ENCODE peak calls at places on chromosomes 5 and 9, in seven cellular contexts. I is T-helper 2 cell; T is GM06990; Q is stimulated activated CD4-positive, alpha-beta T cell treated with anti-CD3 and anti-CD28 coated beads, Interleukin-1b, Interleukin-23, amount 100 ng/mL, for 1 hour; Z is heart left ventricle; W is lower leg skin; A is fibroblast of mammary gland. V is an unnamed sample.

GRCh38 chr9:111910428-111910827 is 13.8 kb downstream of the UGCG start:
- DNase-seq in I (no peak), T (no peak), Q (no peak), Z (no peak), W (no peak), A (no peak), V (no peak)

GRCh38 chr9:79895232-79895631 is 323.5 kb downstream of the TLE4 start:
- DNase-seq in I (no peak), T (no peak), Q (no peak), Z (no peak), W (no peak), A (no peak), V (no peak)

GRCh38 chr5:83145241-83145640 is 67.9 kb downstream of the XRCC4 start:
- DNase-seq in I (no peak), T (no peak), Q (no peak), Z (no peak), W (no peak), A (peak; percentile 40), V (no peak)

GRCh38 chr5:2615917-2616316 is 135.6 kb downstream of the IRX2 start:
- DNase-seq in I (no peak), T (no peak), Q (no peak), Z (no peak), W (no peak), A (no peak), V (no peak)

GRCh38 chr5:98292496-98292895 is 481.0 kb upstream of the RGMB start:
- DNase-seq in I (no peak), T (no peak), Q (no peak), Z (no peak), W (no peak), A (no peak), V (no peak)

GRCh38 chr9:78559449-78559885 is 262.5 kb downstream of the PSAT1 start:
- DNase-seq in I (no peak), T (no peak), Q (no peak), Z (no peak), W (no peak), A (peak; percentile 17), V (no peak)

GRCh38 chr9:96784021-96784420 is 6.1 kb upstream of the ZNF510 start:
- DNase-seq in I (no peak), T (no peak), Q (no peak), Z (no peak), W (no peak), A (no peak), V (no peak)

GRCh38 chr5:134555889-134556311 is 30.4 kb downstream of the JADE2 start:
- DNase-seq in I (peak; percentile 78), T (peak; percentile 67), Q (peak; percentile 63), Z (peak; percentile 66), W (no peak), A (peak; percentile 54), V (peak; percentile 92)

GRCh38 chr5:66860199-66860975 is 264.2 kb downstream of the MAST4 start:
- DNase-seq in I (no peak), T (no peak), Q (no peak), Z (no peak), W (no peak), A (peak; percentile 27), V (no peak)

GRCh38 chr9:116661037-116661954 is 25.8 kb upstream of the TRIM32 start:
- DNase-seq in I (no peak), T (peak; percentile 23), Q (no peak), Z (no peak), W (no peak), A (peak; percentile 83), V (no peak)

GRCh38 chr5:65034029-65034781 is 265.5 kb downstream of the CWC27 start:
- DNase-seq in I (no peak), T (peak; percentile 47), Q (no peak), Z (no peak), W (no peak), A (peak; percentile 42), V (no peak)

GRCh38 chr5:1537166-1538154 is 13.7 kb upstream of the LPCAT1 start:
- DNase-seq in I (no peak), T (no peak), Q (no peak), Z (no peak), W (no peak), A (no peak), V (no peak)

GRCh38 chr5:81768960-81769452 is 18.1 kb upstream of the SSBP2 start:
- DNase-seq in I (no peak), T (no peak), Q (no peak), Z (no peak), W (no peak), A (peak; percentile 92), V (no peak)